ENCODE peak calls at places on chromosomes 4 and X, in six cellular contexts. S is fibroblast of lung, C is astrocyte of the cerebellum, O is mammary epithelial cell, D is cardiac muscle cell, Q is heart right ventricle. K is an unnamed sample.

GRCh38 chrX:53732797-53733196 is 46.3 kb upstream of the HUWE1 start:
- DNase-seq in O (no peak), C (no peak), S (no peak), Q (no peak), D (no peak), K (no peak)

GRCh38 chrX:13427441-13428054 is 107.7 kb upstream of the ATXN3L start:
- DNase-seq in Q (no peak), C (no peak), O (no peak), S (no peak), D (no peak), K (no peak)

GRCh38 chr4:150078996-150079581 is 844 bp downstream of the DCLK2 start:
- DNase-seq in S (peak), C (no peak), D (peak), Q (peak), O (peak), K (no peak)

GRCh38 chrX:68838571-68838910 is 9.7 kb downstream of the EFNB1 start:
- DNase-seq in Q (no peak), D (no peak), O (no peak), C (no peak), S (no peak), K (no peak)

GRCh38 chr4:85964298-85964697 is 395.6 kb downstream of the MAPK10 start:
- DNase-seq in S (peak), O (peak), D (no peak), Q (no peak), C (no peak), K (no peak)

GRCh38 chr4:185381794-185382193 is 13.9 kb downstream of the LRP2BP start:
- DNase-seq in S (peak), D (peak), Q (no peak), O (peak), C (no peak), K (no peak)

GRCh38 chrX:149541521-149542047 is 772 bp downstream of the EOLA1 start:
- DNase-seq in Q (no peak), C (no peak), S (no peak), O (no peak), D (peak), K (no peak)

GRCh38 chrX:49192722-49193328 is 6.7 kb upstream of the PRICKLE3 start:
- DNase-seq in O (no peak), Q (no peak), S (peak), C (no peak), D (peak), K (no peak)

GRCh38 chr4:42150653-42151567 is 1.5 kb downstream of the BEND4 start:
- DNase-seq in Q (peak), S (no peak), O (peak), D (no peak), C (no peak), K (no peak)

GRCh38 chrX:14095702-14096101 is 66.0 kb upstream of the GEMIN8 start:
- DNase-seq in D (peak), O (peak), S (peak), C (peak), Q (no peak), K (peak)

GRCh38 chr4:16264798-16265197 is 38.5 kb upstream of the TAPT1 start:
- DNase-seq in D (peak), C (peak), O (peak), Q (no peak), S (peak), K (peak)

GRCh38 chrX:8254386-8254785 is 83.3 kb upstream of the VCX2 start:
- DNase-seq in Q (no peak), D (no peak), S (peak), C (no peak), O (no peak), K (no peak)

GRCh38 chr4:75189976-75190375 is 257.1 kb downstream of the PARM1 start:
- DNase-seq in C (no peak), O (no peak), D (no peak), S (no peak), Q (no peak), K (no peak)

GRCh38 chrX:154436597-154437397 is at the start of gene GDI1:
- DNase-seq in Q (peak), C (no peak), D (peak), O (no peak), S (peak), K (no peak)

GRCh38 chr4:109444182-109444844 is 10.7 kb downstream of the SEC24B start:
- DNase-seq in S (no peak), Q (no peak), O (no peak), C (no peak), D (no peak), K (no peak)

GRCh38 chrX:66760648-66761047 is 121.8 kb upstream of the EDA2R start:
- DNase-seq in Q (no peak), D (no peak), C (no peak), S (no peak), O (no peak), K (no peak)

GRCh38 chr4:24226667-24227066 is 336.8 kb upstream of the PPARGC1A start:
- DNase-seq in D (no peak), C (no peak), S (peak), Q (no peak), O (no peak), K (no peak)

GRCh38 chrX:150099316-150099715 is 161.0 kb upstream of the EOLA2 start:
- DNase-seq in C (no peak), O (no peak), S (no peak), Q (no peak), D (no peak), K (no peak)

DNA sequence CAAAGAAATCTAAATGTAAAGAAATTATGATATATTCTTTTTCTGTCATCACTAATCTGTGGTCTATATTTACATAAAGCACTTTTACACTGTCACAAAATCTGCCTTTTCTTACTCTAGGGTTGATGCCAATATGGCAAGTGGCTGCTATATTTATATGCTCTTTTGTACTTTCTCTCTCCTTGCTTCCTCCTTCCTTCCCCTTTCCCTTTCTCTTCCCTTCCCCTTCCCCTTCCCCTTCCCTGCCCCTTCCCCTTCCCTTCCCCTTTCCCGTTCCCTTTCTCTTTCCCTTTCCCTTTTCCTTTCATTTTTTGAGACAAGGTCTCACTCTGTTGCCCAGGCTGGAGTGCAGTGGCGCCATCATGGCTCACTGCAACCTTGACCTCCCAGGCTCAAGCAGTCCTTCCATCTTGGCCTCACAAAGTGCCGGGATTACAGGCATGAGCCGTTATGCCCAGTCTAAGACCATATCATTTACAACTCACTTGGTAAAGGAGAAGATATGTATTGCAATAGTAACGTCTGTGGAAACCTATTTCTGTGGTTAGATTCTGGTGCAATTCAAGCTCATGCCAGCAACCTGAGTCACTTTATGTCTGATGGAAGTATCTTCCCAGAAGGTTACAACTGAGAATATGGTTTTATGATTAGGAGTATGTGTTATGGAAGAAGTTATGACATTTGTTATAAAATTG is 13.9 kb upstream of the PLAC8 start:
- DNase-seq in Q (no peak), S (peak), C (peak), D (peak), O (peak), K (no peak)
- TF ChIP-seq CTCF in Q (no peak), S (no peak), C (no peak), D (no peak), O (no peak), K (no peak)

GRCh38 chr4:155973639-155974475 is 20.2 kb upstream of the CTSO start:
- DNase-seq in Q (no peak), S (peak), D (peak), O (no peak), C (peak), K (no peak)

GRCh38 chr4:155974476-155974749 is 20.7 kb upstream of the CTSO start:
- DNase-seq in C (no peak), O (no peak), S (no peak), D (no peak), Q (no peak), K (no peak)

GRCh38 chr4:155978810-155979209 is 25.1 kb upstream of the CTSO start:
- DNase-seq in O (no peak), D (no peak), Q (no peak), S (no peak), C (no peak), K (no peak)

GRCh38 chr4:155972098-155972497 is 18.4 kb upstream of the CTSO start:
- DNase-seq in S (no peak), O (no peak), C (no peak), D (peak), Q (no peak), K (no peak)

DNA sequence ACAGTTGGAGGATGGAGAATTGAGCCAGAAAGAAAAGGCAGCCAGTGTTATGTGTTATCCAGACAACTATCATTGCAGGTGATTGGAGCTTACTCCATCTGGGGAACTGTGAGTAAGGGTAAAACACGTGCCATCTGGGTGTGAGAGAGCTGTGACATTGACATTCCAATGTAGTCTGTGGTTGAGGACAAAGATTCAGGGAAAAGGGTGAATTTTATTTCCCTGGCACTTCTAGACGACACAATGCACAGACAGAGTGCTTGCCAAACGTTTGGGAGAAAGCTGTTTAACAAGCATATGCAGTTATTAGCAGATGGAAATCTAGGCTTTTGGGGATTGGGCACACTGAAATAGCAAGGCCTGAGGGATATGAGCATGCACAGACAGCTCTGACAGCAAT is 21.3 kb upstream of the CTSO start:
- DNase-seq in C (no peak), S (peak), O (no peak), Q (no peak), D (no peak), K (no peak)
- H3K4me3 ChIP-seq in C (no peak), S (no peak), O (no peak), Q (no peak), D (no peak), K (no peak)

GRCh38 chrX:11138498-11139390 is 27.6 kb downstream of the HCCS start:
- DNase-seq in C (no peak), Q (peak), D (no peak), S (no peak), O (no peak), K (no peak)

GRCh38 chrX:11146411-11146810 is 35.3 kb downstream of the HCCS start:
- DNase-seq in O (no peak), S (no peak), Q (no peak), C (no peak), D (no peak), K (no peak)

GRCh38 chrX:11148401-11148800 is 37.3 kb downstream of the HCCS start:
- DNase-seq in C (no peak), S (no peak), D (no peak), O (no peak), Q (no peak), K (no peak)

DNA sequence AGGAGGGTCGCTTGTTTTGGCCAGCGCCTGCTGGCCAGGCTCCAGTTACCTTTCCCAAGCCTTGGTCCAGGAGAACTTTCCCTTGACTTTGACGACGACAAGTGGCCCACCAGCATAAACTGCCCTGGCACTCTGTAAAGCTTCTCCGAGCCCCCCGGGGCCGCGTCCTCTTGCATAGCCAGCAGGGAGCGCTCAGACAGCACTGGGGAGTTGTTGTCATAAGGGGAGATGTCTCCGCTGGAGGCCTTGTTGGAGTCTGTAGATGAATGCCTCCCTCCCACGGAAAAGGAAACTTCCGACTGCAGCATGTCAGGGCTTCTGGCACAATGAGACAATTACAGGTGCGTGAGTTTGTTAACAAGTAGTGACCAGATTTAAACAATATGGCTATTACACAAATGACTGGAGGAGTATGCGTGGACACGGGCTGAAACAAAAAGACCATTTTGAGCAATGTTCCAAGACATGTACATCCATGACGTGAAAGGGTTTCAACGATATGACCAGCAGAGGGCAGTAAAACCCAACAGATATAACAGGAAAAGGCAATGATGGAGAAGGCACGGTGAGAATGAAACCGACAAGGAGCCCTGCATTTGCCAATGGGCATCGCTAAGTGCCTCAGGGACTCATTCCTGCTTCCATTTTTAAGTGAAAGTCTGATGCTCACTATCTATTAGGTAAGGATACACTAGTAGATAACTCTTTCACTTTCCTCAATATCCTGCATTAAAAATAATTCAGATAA is 33.0 kb downstream of the HCCS start:
- DNase-seq in C (peak), D (peak), O (peak), S (peak), Q (no peak), K (peak)
- TF ChIP-seq CTCF in C (peak), D (peak), O (peak), S (peak), Q (peak), K (peak)

DNA sequence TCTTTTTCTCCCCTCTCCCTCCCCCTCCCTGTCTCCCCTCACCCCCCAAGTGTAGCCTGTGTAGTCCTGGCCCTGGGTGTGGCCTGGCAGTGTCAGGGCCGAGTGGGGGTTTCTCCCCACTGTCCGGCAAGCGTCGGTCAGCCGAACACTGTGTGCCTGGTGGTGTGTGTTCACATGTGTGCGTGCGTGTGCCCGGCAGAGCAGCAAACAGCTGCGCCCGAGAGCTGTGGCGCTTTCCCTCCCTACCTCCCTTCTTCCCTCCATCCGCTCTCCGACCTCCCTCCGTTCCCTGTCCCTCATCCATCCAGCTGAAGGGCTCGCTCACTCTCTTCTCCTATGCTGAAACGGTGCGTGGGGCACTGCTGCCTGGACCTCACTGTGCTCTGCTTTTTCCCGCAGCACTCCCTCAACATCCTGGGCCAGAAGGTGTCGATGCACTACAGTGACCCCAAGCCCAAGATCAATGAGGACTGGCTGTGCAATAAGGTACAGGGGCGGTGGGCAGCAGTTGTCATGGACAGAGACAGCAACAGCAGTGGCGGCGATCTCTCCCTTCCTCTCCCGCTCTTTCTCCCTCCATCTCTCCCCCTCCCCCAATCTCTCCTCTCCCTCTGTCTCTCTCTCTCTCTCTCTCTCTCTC is 17.4 kb upstream of the UBA1 start:
- DNase-seq in O (no peak), D (no peak), Q (no peak), S (no peak), C (no peak), K (no peak)
- H3K4me3 ChIP-seq in O (no peak), D (no peak), Q (no peak), S (no peak), C (no peak), K (no peak)

GRCh38 chrX:46678232-46678631 is 80.7 kb downstream of the SLC9A7 start:
- DNase-seq in Q (no peak), O (no peak), D (no peak), C (no peak), S (no peak), K (no peak)

GRCh38 chrX:46687619-46688018 is 71.3 kb downstream of the SLC9A7 start:
- DNase-seq in S (no peak), O (peak), D (peak), C (no peak), Q (no peak), K (no peak)

GRCh38 chrX:46686003-46686645 is 72.8 kb downstream of the SLC9A7 start:
- DNase-seq in D (peak), O (peak), Q (no peak), C (peak), S (peak), K (no peak)

GRCh38 chrX:46681849-46682248 is 77.1 kb downstream of the SLC9A7 start:
- DNase-seq in S (peak), D (no peak), Q (no peak), C (no peak), O (no peak), K (no peak)

GRCh38 chrX:46683023-46683422 is 75.9 kb downstream of the SLC9A7 start:
- DNase-seq in Q (no peak), D (no peak), O (peak), S (peak), C (no peak), K (no peak)
- TF ChIP-seq CTCF in Q (no peak), D (no peak), O (no peak), S (no peak), C (peak), K (no peak)

GRCh38 chr4:163556650-163557391 is 62.3 kb downstream of the TMA16 start:
- DNase-seq in D (no peak), C (no peak), S (no peak), Q (no peak), O (no peak), K (no peak)
- H3K4me3 ChIP-seq in D (no peak), C (no peak), S (no peak), Q (no peak), O (no peak), K (no peak)

GRCh38 chr4:103802766-103803165 is 83.0 kb upstream of the TACR3 start:
- DNase-seq in C (no peak), O (no peak), S (no peak), Q (no peak), D (no peak), K (no peak)
- TF ChIP-seq CTCF in C (no peak), O (peak), S (no peak), Q (no peak), D (no peak), K (no peak)

GRCh38 chrX:56783450-56783831 is 54.4 kb downstream of the NBDY start:
- DNase-seq in O (peak), S (no peak), Q (no peak), D (no peak), C (peak), K (no peak)
- H3K4me3 ChIP-seq in O (peak), S (no peak), Q (no peak), D (no peak), C (peak), K (no peak)

GRCh38 chr4:139301821-139302611 is at the start of gene NDUFC1:
- DNase-seq in C (no peak), D (peak), Q (peak), S (peak), O (peak), K (no peak)

GRCh38 chr4:139300431-139301142 is 718 bp upstream of the NAA15 start:
- DNase-seq in Q (no peak), O (peak), D (peak), S (peak), C (no peak), K (no peak)

GRCh38 chr4:139297001-139297410 is 4.3 kb upstream of the NAA15 start:
- DNase-seq in S (peak), O (peak), Q (no peak), C (no peak), D (no peak), K (no peak)

GRCh38 chr4:139301143-139301820 is at the start of gene NAA15:
- DNase-seq in S (peak), C (peak), Q (peak), O (peak), D (peak), K (peak)

DNA sequence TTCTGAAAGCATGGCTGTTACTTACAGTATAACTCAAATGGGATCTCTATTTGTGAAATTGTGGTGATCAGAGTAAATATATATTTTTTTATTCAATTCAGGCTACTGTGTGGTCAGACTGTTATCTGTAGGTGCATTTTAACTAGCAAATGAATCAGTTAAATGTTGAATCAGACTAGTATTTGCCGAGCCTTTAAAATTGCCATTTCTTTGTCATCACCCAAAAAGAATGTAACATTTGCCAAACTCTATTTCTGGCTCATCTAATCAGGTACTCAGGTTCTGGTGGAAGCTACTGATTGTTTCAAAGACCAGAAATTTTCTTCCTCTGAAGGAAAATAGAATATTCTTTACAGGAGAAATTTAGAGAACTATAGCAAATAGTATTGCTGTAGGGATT is 1.8 kb upstream of the NAA15 start:
- DNase-seq in D (no peak), S (peak), Q (no peak), O (peak), C (no peak), K (no peak)
- TF ChIP-seq CTCF in D (no peak), S (no peak), Q (no peak), O (no peak), C (no peak), K (no peak)

K was measured in HFF-Myc.